ENCODE peak calls at places on chromosomes 16 and 17, in nine cellular contexts. One of them, this sample, is unnamed.

GRCh38 chr17:49779730-49780220 is 8.7 kb upstream of the KAT7 start:
- DNase-seq in K562: peak
- DNase-seq in activated CD8-positive, alpha-beta T cell treated with anti-CD3 and anti-CD28 coated beads for 36 hours: peak
- DNase-seq in Peyer's patch: peak
- DNase-seq in AG09309: peak
- DNase-seq in neural crest cell: no peak
- DNase-seq in cardiac fibroblast: peak
- DNase-seq in heart right ventricle: no peak
- DNase-seq in HCT116: peak
- DNase-seq in this sample: peak

GRCh38 chr16:66299349-66299748 is 67.1 kb upstream of the CDH5 start:
- DNase-seq in K562: no peak
- DNase-seq in activated CD8-positive, alpha-beta T cell treated with anti-CD3 and anti-CD28 coated beads for 36 hours: no peak
- DNase-seq in Peyer's patch: no peak
- DNase-seq in AG09309: no peak
- DNase-seq in neural crest cell: no peak
- DNase-seq in cardiac fibroblast: no peak
- DNase-seq in heart right ventricle: no peak
- DNase-seq in HCT116: no peak
- DNase-seq in this sample: no peak

GRCh38 chr17:76735006-76735405 is 2.1 kb downstream of the SRSF2 start:
- DNase-seq in K562: no peak
- DNase-seq in activated CD8-positive, alpha-beta T cell treated with anti-CD3 and anti-CD28 coated beads for 36 hours: no peak
- DNase-seq in Peyer's patch: no peak
- DNase-seq in AG09309: no peak
- DNase-seq in neural crest cell: no peak
- DNase-seq in cardiac fibroblast: peak
- DNase-seq in heart right ventricle: no peak
- DNase-seq in HCT116: no peak
- DNase-seq in this sample: peak

GRCh38 chr17:63405741-63406261 is 40.3 kb downstream of the CYB561 start:
- DNase-seq in K562: peak
- DNase-seq in activated CD8-positive, alpha-beta T cell treated with anti-CD3 and anti-CD28 coated beads for 36 hours: no peak
- DNase-seq in Peyer's patch: no peak
- DNase-seq in AG09309: peak
- DNase-seq in neural crest cell: no peak
- DNase-seq in cardiac fibroblast: peak
- DNase-seq in heart right ventricle: no peak
- DNase-seq in HCT116: peak
- DNase-seq in this sample: peak

GRCh38 chr16:65280988-65281530 is 159.2 kb upstream of the CDH11 start:
- DNase-seq in K562: no peak
- DNase-seq in activated CD8-positive, alpha-beta T cell treated with anti-CD3 and anti-CD28 coated beads for 36 hours: no peak
- DNase-seq in Peyer's patch: no peak
- DNase-seq in AG09309: no peak
- DNase-seq in neural crest cell: no peak
- DNase-seq in cardiac fibroblast: no peak
- DNase-seq in heart right ventricle: no peak
- DNase-seq in HCT116: no peak
- DNase-seq in this sample: no peak

GRCh38 chr17:63438092-63439051 is 7.7 kb downstream of the CYB561 start:
- DNase-seq in K562: no peak
- DNase-seq in activated CD8-positive, alpha-beta T cell treated with anti-CD3 and anti-CD28 coated beads for 36 hours: no peak
- DNase-seq in Peyer's patch: no peak
- DNase-seq in AG09309: no peak
- DNase-seq in neural crest cell: no peak
- DNase-seq in cardiac fibroblast: no peak
- DNase-seq in heart right ventricle: no peak
- DNase-seq in HCT116: no peak
- DNase-seq in this sample: no peak

GRCh38 chr17:47882695-47883588 is 13.1 kb upstream of the SP2 start:
- DNase-seq in K562: no peak
- DNase-seq in activated CD8-positive, alpha-beta T cell treated with anti-CD3 and anti-CD28 coated beads for 36 hours: no peak
- DNase-seq in Peyer's patch: no peak
- DNase-seq in AG09309: no peak
- DNase-seq in neural crest cell: no peak
- DNase-seq in cardiac fibroblast: no peak
- DNase-seq in heart right ventricle: no peak
- DNase-seq in HCT116: no peak
- DNase-seq in this sample: no peak

GRCh38 chr17:80386341-80386740 is 28.6 kb upstream of the ENDOV start:
- DNase-seq in K562: no peak
- DNase-seq in activated CD8-positive, alpha-beta T cell treated with anti-CD3 and anti-CD28 coated beads for 36 hours: no peak
- DNase-seq in Peyer's patch: no peak
- DNase-seq in AG09309: no peak
- DNase-seq in neural crest cell: no peak
- DNase-seq in cardiac fibroblast: no peak
- DNase-seq in heart right ventricle: no peak
- DNase-seq in HCT116: no peak
- DNase-seq in this sample: no peak

GRCh38 chr17:1147664-1148063 is 32.1 kb downstream of the ABR start:
- DNase-seq in K562: no peak
- DNase-seq in activated CD8-positive, alpha-beta T cell treated with anti-CD3 and anti-CD28 coated beads for 36 hours: no peak
- DNase-seq in Peyer's patch: no peak
- DNase-seq in AG09309: no peak
- DNase-seq in neural crest cell: peak
- DNase-seq in cardiac fibroblast: peak
- DNase-seq in heart right ventricle: no peak
- DNase-seq in HCT116: peak
- DNase-seq in this sample: no peak
- TF ChIP-seq CTCF in K562: peak
- TF ChIP-seq CTCF in activated CD8-positive, alpha-beta T cell treated with anti-CD3 and anti-CD28 coated beads for 36 hours: no peak
- TF ChIP-seq CTCF in Peyer's patch: no peak
- TF ChIP-seq CTCF in AG09309: peak
- TF ChIP-seq CTCF in neural crest cell: peak
- TF ChIP-seq CTCF in cardiac fibroblast: peak
- TF ChIP-seq CTCF in heart right ventricle: peak
- TF ChIP-seq CTCF in HCT116: peak
- TF ChIP-seq CTCF in this sample: no peak

GRCh38 chr17:67576471-67576870 is 141.3 kb upstream of the NOL11 start:
- DNase-seq in K562: no peak
- DNase-seq in activated CD8-positive, alpha-beta T cell treated with anti-CD3 and anti-CD28 coated beads for 36 hours: no peak
- DNase-seq in Peyer's patch: no peak
- DNase-seq in AG09309: no peak
- DNase-seq in neural crest cell: no peak
- DNase-seq in cardiac fibroblast: no peak
- DNase-seq in heart right ventricle: no peak
- DNase-seq in HCT116: no peak
- DNase-seq in this sample: no peak

GRCh38 chr17:67575325-67575724 is 142.4 kb upstream of the NOL11 start:
- DNase-seq in K562: no peak
- DNase-seq in activated CD8-positive, alpha-beta T cell treated with anti-CD3 and anti-CD28 coated beads for 36 hours: no peak
- DNase-seq in Peyer's patch: no peak
- DNase-seq in AG09309: no peak
- DNase-seq in neural crest cell: no peak
- DNase-seq in cardiac fibroblast: no peak
- DNase-seq in heart right ventricle: no peak
- DNase-seq in HCT116: no peak
- DNase-seq in this sample: peak

GRCh38 chr17:67574658-67575293 is 143.0 kb upstream of the NOL11 start:
- DNase-seq in K562: no peak
- DNase-seq in activated CD8-positive, alpha-beta T cell treated with anti-CD3 and anti-CD28 coated beads for 36 hours: no peak
- DNase-seq in Peyer's patch: no peak
- DNase-seq in AG09309: no peak
- DNase-seq in neural crest cell: no peak
- DNase-seq in cardiac fibroblast: no peak
- DNase-seq in heart right ventricle: no peak
- DNase-seq in HCT116: no peak
- DNase-seq in this sample: peak

GRCh38 chr17:67571478-67571877 is 146.3 kb upstream of the NOL11 start:
- DNase-seq in K562: no peak
- DNase-seq in activated CD8-positive, alpha-beta T cell treated with anti-CD3 and anti-CD28 coated beads for 36 hours: no peak
- DNase-seq in Peyer's patch: no peak
- DNase-seq in AG09309: no peak
- DNase-seq in neural crest cell: no peak
- DNase-seq in cardiac fibroblast: no peak
- DNase-seq in heart right ventricle: no peak
- DNase-seq in HCT116: no peak
- DNase-seq in this sample: no peak

GRCh38 chr17:67573987-67574657 is 143.6 kb upstream of the NOL11 start:
- DNase-seq in K562: no peak
- DNase-seq in activated CD8-positive, alpha-beta T cell treated with anti-CD3 and anti-CD28 coated beads for 36 hours: no peak
- DNase-seq in Peyer's patch: no peak
- DNase-seq in AG09309: no peak
- DNase-seq in neural crest cell: no peak
- DNase-seq in cardiac fibroblast: no peak
- DNase-seq in heart right ventricle: no peak
- DNase-seq in HCT116: no peak
- DNase-seq in this sample: no peak
- TF ChIP-seq CTCF in K562: no peak
- TF ChIP-seq CTCF in activated CD8-positive, alpha-beta T cell treated with anti-CD3 and anti-CD28 coated beads for 36 hours: no peak
- TF ChIP-seq CTCF in Peyer's patch: no peak
- TF ChIP-seq CTCF in AG09309: no peak
- TF ChIP-seq CTCF in neural crest cell: no peak
- TF ChIP-seq CTCF in cardiac fibroblast: no peak
- TF ChIP-seq CTCF in heart right ventricle: no peak
- TF ChIP-seq CTCF in HCT116: no peak
- TF ChIP-seq CTCF in this sample: no peak

GRCh38 chr16:57541754-57542435 is 548 bp upstream of the ADGRG5 start:
- DNase-seq in K562: no peak
- DNase-seq in activated CD8-positive, alpha-beta T cell treated with anti-CD3 and anti-CD28 coated beads for 36 hours: no peak
- DNase-seq in Peyer's patch: peak
- DNase-seq in AG09309: no peak
- DNase-seq in neural crest cell: no peak
- DNase-seq in cardiac fibroblast: no peak
- DNase-seq in heart right ventricle: no peak
- DNase-seq in HCT116: no peak
- DNase-seq in this sample: no peak
- TF ChIP-seq CTCF in K562: no peak
- TF ChIP-seq CTCF in activated CD8-positive, alpha-beta T cell treated with anti-CD3 and anti-CD28 coated beads for 36 hours: no peak
- TF ChIP-seq CTCF in Peyer's patch: no peak
- TF ChIP-seq CTCF in AG09309: no peak
- TF ChIP-seq CTCF in neural crest cell: no peak
- TF ChIP-seq CTCF in cardiac fibroblast: no peak
- TF ChIP-seq CTCF in heart right ventricle: no peak
- TF ChIP-seq CTCF in HCT116: no peak
- TF ChIP-seq CTCF in this sample: no peak

DNA sequence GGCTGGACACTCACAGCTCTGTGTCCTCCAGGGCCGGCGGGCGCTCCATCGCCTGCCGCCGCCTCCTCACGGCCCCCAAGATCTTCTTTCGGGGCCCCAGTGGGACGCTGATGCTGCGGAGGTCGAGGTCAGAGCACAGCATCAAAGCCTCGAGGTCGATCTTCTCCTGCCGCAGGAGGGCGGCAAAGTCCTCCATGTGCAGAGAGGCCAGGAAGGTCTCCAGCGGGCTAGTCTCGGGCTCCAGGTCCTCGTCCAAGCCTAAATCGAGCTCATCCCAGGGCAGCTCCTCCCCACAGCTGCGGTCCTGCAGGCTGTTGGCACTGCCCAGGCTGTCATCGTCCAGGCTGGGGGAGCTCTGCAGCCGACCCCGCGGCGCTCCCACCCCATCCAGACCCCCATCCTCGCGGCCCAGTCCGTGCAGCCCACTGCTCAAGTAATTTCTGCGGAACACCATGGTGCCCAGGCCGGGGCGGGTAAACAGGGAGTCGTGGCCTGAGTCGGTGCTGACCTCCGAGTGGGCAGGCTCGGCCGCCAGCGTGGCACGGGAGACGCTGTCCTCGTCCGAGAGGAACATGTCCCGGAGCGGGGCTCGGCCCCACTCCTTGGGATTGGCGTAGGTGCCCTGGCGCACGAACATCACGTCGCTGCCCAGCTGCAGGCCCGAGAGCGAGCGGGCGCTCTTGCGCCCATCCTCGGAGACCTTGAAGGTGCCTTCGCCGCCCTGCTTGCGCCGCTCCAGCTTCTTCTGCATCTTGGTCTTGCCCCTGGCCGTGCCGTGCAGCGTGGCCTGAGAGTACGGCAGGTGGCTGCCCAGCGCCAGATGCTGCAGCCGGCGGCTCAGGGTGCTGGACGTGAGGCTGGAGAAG is 3.4 kb downstream of the USH1G start:
- DNase-seq in K562: no peak
- DNase-seq in activated CD8-positive, alpha-beta T cell treated with anti-CD3 and anti-CD28 coated beads for 36 hours: peak
- DNase-seq in Peyer's patch: no peak
- DNase-seq in AG09309: no peak
- DNase-seq in neural crest cell: no peak
- DNase-seq in cardiac fibroblast: peak
- DNase-seq in heart right ventricle: no peak
- DNase-seq in HCT116: no peak
- DNase-seq in this sample: peak
- TF ChIP-seq CTCF in K562: peak
- TF ChIP-seq CTCF in activated CD8-positive, alpha-beta T cell treated with anti-CD3 and anti-CD28 coated beads for 36 hours: no peak
- TF ChIP-seq CTCF in Peyer's patch: no peak
- TF ChIP-seq CTCF in AG09309: no peak
- TF ChIP-seq CTCF in neural crest cell: peak
- TF ChIP-seq CTCF in cardiac fibroblast: peak
- TF ChIP-seq CTCF in heart right ventricle: peak
- TF ChIP-seq CTCF in HCT116: no peak
- TF ChIP-seq CTCF in this sample: peak

GRCh38 chr17:44222112-44222869 is 2.8 kb upstream of the UBTF start:
- DNase-seq in K562: peak
- DNase-seq in activated CD8-positive, alpha-beta T cell treated with anti-CD3 and anti-CD28 coated beads for 36 hours: peak
- DNase-seq in Peyer's patch: peak
- DNase-seq in AG09309: no peak
- DNase-seq in neural crest cell: peak
- DNase-seq in cardiac fibroblast: peak
- DNase-seq in heart right ventricle: peak
- DNase-seq in HCT116: peak
- DNase-seq in this sample: peak
- TF ChIP-seq CTCF in K562: peak
- TF ChIP-seq CTCF in activated CD8-positive, alpha-beta T cell treated with anti-CD3 and anti-CD28 coated beads for 36 hours: no peak
- TF ChIP-seq CTCF in Peyer's patch: peak
- TF ChIP-seq CTCF in AG09309: no peak
- TF ChIP-seq CTCF in neural crest cell: no peak
- TF ChIP-seq CTCF in cardiac fibroblast: no peak
- TF ChIP-seq CTCF in heart right ventricle: peak
- TF ChIP-seq CTCF in HCT116: peak
- TF ChIP-seq CTCF in this sample: peak

GRCh38 chr17:57749701-57750100 is 4.6 kb upstream of the CCDC182 start:
- DNase-seq in K562: no peak
- DNase-seq in activated CD8-positive, alpha-beta T cell treated with anti-CD3 and anti-CD28 coated beads for 36 hours: no peak
- DNase-seq in Peyer's patch: no peak
- DNase-seq in AG09309: no peak
- DNase-seq in neural crest cell: no peak
- DNase-seq in cardiac fibroblast: no peak
- DNase-seq in heart right ventricle: no peak
- DNase-seq in HCT116: no peak
- DNase-seq in this sample: no peak

GRCh38 chr17:57745242-57745641 is at the start of gene CCDC182:
- DNase-seq in K562: no peak
- DNase-seq in activated CD8-positive, alpha-beta T cell treated with anti-CD3 and anti-CD28 coated beads for 36 hours: no peak
- DNase-seq in Peyer's patch: no peak
- DNase-seq in AG09309: no peak
- DNase-seq in neural crest cell: no peak
- DNase-seq in cardiac fibroblast: no peak
- DNase-seq in heart right ventricle: no peak
- DNase-seq in HCT116: no peak
- DNase-seq in this sample: no peak

GRCh38 chr17:57744195-57745170 is 616 bp downstream of the CCDC182 start:
- DNase-seq in K562: no peak
- DNase-seq in activated CD8-positive, alpha-beta T cell treated with anti-CD3 and anti-CD28 coated beads for 36 hours: no peak
- DNase-seq in Peyer's patch: no peak
- DNase-seq in AG09309: no peak
- DNase-seq in neural crest cell: no peak
- DNase-seq in cardiac fibroblast: no peak
- DNase-seq in heart right ventricle: no peak
- DNase-seq in HCT116: no peak
- DNase-seq in this sample: no peak

GRCh38 chr17:57747221-57748017 is 2.3 kb upstream of the CCDC182 start:
- DNase-seq in K562: peak
- DNase-seq in activated CD8-positive, alpha-beta T cell treated with anti-CD3 and anti-CD28 coated beads for 36 hours: peak
- DNase-seq in Peyer's patch: peak
- DNase-seq in AG09309: peak
- DNase-seq in neural crest cell: peak
- DNase-seq in cardiac fibroblast: peak
- DNase-seq in heart right ventricle: no peak
- DNase-seq in HCT116: peak
- DNase-seq in this sample: peak

GRCh38 chr17:57746221-57746620 is 1.1 kb upstream of the CCDC182 start:
- DNase-seq in K562: no peak
- DNase-seq in activated CD8-positive, alpha-beta T cell treated with anti-CD3 and anti-CD28 coated beads for 36 hours: no peak
- DNase-seq in Peyer's patch: no peak
- DNase-seq in AG09309: no peak
- DNase-seq in neural crest cell: no peak
- DNase-seq in cardiac fibroblast: no peak
- DNase-seq in heart right ventricle: no peak
- DNase-seq in HCT116: no peak
- DNase-seq in this sample: no peak
- TF ChIP-seq CTCF in K562: no peak
- TF ChIP-seq CTCF in activated CD8-positive, alpha-beta T cell treated with anti-CD3 and anti-CD28 coated beads for 36 hours: no peak
- TF ChIP-seq CTCF in Peyer's patch: no peak
- TF ChIP-seq CTCF in AG09309: no peak
- TF ChIP-seq CTCF in neural crest cell: no peak
- TF ChIP-seq CTCF in cardiac fibroblast: no peak
- TF ChIP-seq CTCF in heart right ventricle: no peak
- TF ChIP-seq CTCF in HCT116: no peak
- TF ChIP-seq CTCF in this sample: no peak